ENCODE peak calls at places on chromosome 1, in four cellular contexts. B is ovary, I is A549, E is stomach. H is an unnamed sample.

GRCh38 chr1:108852141-108852540 is 4.8 kb downstream of the AKNAD1 start:
- DNase-seq in B (no peak), I (no peak), E (no peak), H (no peak)

GRCh38 chr1:30847358-30847972 is 61.1 kb downstream of the SDC3 start:
- DNase-seq in B (peak), I (no peak), E (peak), H (peak)

GRCh38 chr1:248404024-248404423 is 1.2 kb downstream of the OR2T1 start:
- DNase-seq in B (no peak), I (peak), E (no peak), H (no peak)

GRCh38 chr1:33163621-33164071 is 18.2 kb downstream of the TRIM62 start:
- DNase-seq in B (no peak), I (no peak), E (no peak), H (no peak)

GRCh38 chr1:36436820-36437219 is 13.4 kb downstream of the OSCP1 start:
- DNase-seq in B (no peak), I (no peak), E (no peak), H (no peak)

GRCh38 chr1:168767885-168768584 is 39.0 kb upstream of the DPT start:
- DNase-seq in B (peak), I (no peak), E (peak), H (no peak)

GRCh38 chr1:55298167-55298894 is 83.2 kb upstream of the USP24 start:
- DNase-seq in B (no peak), I (no peak), E (no peak), H (no peak)

GRCh38 chr1:150764617-150765090 is 924 bp downstream of the CTSS start:
- DNase-seq in B (no peak), I (peak), E (no peak), H (no peak)

GRCh38 chr1:202054094-202054493 is 43.7 kb downstream of the ELF3 start:
- DNase-seq in B (no peak), I (no peak), E (no peak), H (no peak)

GRCh38 chr1:182395911-182396310 is 4.3 kb upstream of the GLUL start:
- DNase-seq in B (no peak), I (no peak), E (no peak), H (no peak)

GRCh38 chr1:182400567-182400966 is at the start of gene TEDDM1:
- DNase-seq in B (no peak), I (no peak), E (no peak), H (no peak)

GRCh38 chr1:182394055-182394775 is 2.6 kb upstream of the GLUL start:
- DNase-seq in B (no peak), I (no peak), E (no peak), H (peak)

GRCh38 chr1:182392045-182393028 is 747 bp upstream of the GLUL start:
- DNase-seq in B (no peak), I (no peak), E (peak), H (peak)

GRCh38 chr1:182397653-182398388 is 2.6 kb downstream of the TEDDM1 start:
- DNase-seq in B (no peak), I (no peak), E (peak), H (no peak)
- TF ChIP-seq EP300 in B (no peak), I (no peak), E (no peak), H (no peak)

GRCh38 chr1:154962238-154962678 is 676 bp upstream of the PYGO2 start:
- DNase-seq in B (peak), I (peak), E (no peak), H (no peak)

GRCh38 chr1:154964359-154964758 is 2.8 kb upstream of the PYGO2 start:
- DNase-seq in B (no peak), I (no peak), E (no peak), H (no peak)

GRCh38 chr1:154962795-154963330 is 1.3 kb upstream of the PYGO2 start:
- DNase-seq in B (no peak), I (no peak), E (no peak), H (no peak)

GRCh38 chr1:154961497-154962237 is at the start of gene PYGO2:
- DNase-seq in B (peak), I (peak), E (peak), H (peak)

GRCh38 chr1:154963643-154964042 is 2.1 kb upstream of the PYGO2 start:
- DNase-seq in B (no peak), I (no peak), E (no peak), H (no peak)
- TF ChIP-seq EP300 in B (no peak), I (no peak), E (no peak), H (no peak)

GRCh38 chr1:155135416-155136197 is at the start of gene SLC50A1:
- DNase-seq in B (peak), I (peak), E (peak), H (peak)
- TF ChIP-seq EP300 in B (no peak), I (no peak), E (no peak), H (peak)

GRCh38 chr1:101308935-101309333 is 72.1 kb downstream of the S1PR1 start:
- DNase-seq in B (no peak), I (no peak), E (no peak), H (no peak)

GRCh38 chr1:101310484-101310883 is 73.7 kb downstream of the S1PR1 start:
- DNase-seq in B (no peak), I (no peak), E (no peak), H (no peak)

GRCh38 chr1:101311146-101311892 is 74.5 kb downstream of the S1PR1 start:
- DNase-seq in B (no peak), I (no peak), E (no peak), H (no peak)

GRCh38 chr1:101308001-101308659 is 71.3 kb downstream of the S1PR1 start:
- DNase-seq in B (no peak), I (no peak), E (no peak), H (no peak)

DNA sequence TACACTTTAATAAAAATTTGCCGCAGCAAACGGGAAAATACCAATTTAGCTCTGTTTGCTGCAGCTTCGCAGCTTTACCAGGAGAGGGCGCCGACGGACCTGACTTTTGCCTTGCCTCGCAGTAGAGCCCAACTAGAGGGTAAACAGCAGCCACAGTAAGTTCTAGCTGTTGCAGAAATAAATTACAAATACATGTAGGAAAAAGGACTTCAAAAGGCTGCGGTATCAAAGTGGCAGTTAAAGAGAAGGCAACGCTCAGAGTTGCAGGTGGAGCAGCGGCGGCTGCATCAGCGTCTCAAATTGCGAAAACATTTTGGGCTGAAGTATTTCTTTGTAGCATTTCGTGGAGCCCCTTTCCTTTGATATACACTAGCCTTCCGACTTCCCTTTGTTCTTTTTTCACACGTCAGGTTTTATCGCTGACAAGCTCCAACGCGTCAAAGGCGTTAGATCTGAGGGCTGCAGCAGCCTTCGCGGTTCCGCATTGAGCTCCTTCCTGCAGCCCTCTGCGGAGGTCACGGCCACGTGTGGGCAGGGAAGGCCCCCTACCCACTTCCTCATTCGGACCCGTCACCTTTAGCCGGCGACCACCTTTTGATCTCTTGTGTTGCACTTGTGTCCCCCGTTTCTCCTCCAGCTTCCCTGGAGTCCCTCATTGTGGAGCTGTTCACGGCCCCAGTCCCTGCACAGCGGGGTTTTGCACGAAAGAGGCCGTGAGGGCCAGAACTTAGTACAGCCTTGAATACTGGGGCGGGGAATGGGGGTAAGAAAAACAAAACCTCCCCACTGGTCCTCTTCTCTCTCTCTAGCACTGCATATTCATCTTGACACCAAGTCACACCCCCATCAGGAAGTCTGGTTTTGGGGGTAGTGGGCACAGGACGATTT is 72.8 kb downstream of the S1PR1 start:
- DNase-seq in B (peak), I (peak), E (peak), H (peak)
- TF ChIP-seq EP300 in B (no peak), I (no peak), E (no peak), H (no peak)

GRCh38 chr1:223708651-223709268 is 3.6 kb upstream of the CAPN2 start:
- DNase-seq in B (no peak), I (no peak), E (no peak), H (no peak)

GRCh38 chr1:223704921-223705878 is 7.1 kb upstream of the CAPN2 start:
- DNase-seq in B (no peak), I (peak), E (no peak), H (no peak)

GRCh38 chr1:223707270-223708000 is 4.9 kb upstream of the CAPN2 start:
- DNase-seq in B (peak), I (peak), E (peak), H (peak)

GRCh38 chr1:223708001-223708359 is 4.4 kb upstream of the CAPN2 start:
- DNase-seq in B (no peak), I (peak), E (peak), H (peak)

DNA sequence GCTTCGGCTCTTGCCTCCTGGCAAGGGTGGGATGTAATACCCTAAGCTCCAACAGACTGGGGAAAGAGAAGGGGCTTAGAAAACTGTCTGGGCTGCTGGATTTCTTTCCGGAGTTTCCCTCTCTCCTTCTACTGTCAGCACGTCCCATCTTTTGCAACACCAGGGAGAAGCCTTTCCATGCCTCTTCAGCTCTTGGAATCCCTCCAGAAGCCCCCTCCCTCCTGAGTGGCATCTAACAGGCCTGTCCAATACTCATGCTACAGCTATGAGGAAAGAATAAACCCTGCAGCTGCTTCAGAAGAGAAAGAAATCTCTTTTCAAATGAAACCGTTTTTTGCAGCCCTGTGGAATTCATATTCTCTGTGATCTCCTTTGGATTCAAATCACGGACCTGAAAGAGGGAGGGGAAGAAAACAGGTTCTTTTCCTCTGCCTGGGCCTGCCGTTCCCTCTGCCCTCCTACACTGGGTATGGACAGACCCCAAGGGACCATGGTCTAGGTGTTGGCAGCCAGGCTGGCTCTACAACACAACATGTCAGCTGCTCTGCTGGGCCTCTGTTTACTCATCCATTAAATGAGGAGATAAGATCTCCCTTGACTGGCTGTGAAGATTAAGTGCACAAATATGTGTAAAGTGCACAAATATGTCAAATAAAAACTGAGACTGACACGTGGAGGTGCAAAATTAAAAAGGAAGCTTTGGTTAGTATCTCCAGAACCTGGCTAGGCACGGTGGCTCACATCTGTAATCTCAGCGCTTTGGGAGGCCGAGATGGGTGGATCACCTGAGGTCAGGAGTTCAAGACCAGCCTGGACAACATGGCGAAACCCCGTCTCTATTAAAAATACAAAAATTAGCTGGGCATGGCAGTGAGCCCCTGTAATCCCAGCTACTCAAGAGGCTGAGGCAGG is 6.0 kb upstream of the CAPN2 start:
- DNase-seq in B (peak), I (peak), E (peak), H (no peak)
- TF ChIP-seq EP300 in B (no peak), I (no peak), E (no peak), H (no peak)

GRCh38 chr1:109931189-109931672 is 20.6 kb downstream of the CSF1 start:
- DNase-seq in B (peak), I (peak), E (peak), H (peak)
- TF ChIP-seq EP300 in B (no peak), I (no peak), E (no peak), H (no peak)

GRCh38 chr1:225638853-225639252 is 14.1 kb downstream of the ENAH start:
- DNase-seq in B (no peak), I (no peak), E (no peak), H (no peak)
- TF ChIP-seq EP300 in B (no peak), I (no peak), E (no peak), H (no peak)